ENCODE peak calls at places on chromosomes 5 and 9, in eight cellular contexts. J is choroid plexus epithelial cell; G is pancreas; C is H9; Q is upper lobe of left lung; K is CD4-positive, alpha-beta T cell; T is left ventricle myocardium inferior; Z is GM23338. O is an unnamed sample.

GRCh38 chr5:185095-186070 is 5.9 kb upstream of the LRRC14B start:
- DNase-seq in J (no peak), G (peak), C (no peak), Q (no peak), K (no peak), T (no peak), Z (no peak), O (no peak)

GRCh38 chr5:79396265-79396664 is 117.7 kb downstream of the HOMER1 start:
- DNase-seq in J (peak), G (no peak), C (no peak), Q (no peak), K (no peak), T (no peak), Z (no peak), O (no peak)

GRCh38 chr5:90563161-90563560 is 4.6 kb downstream of the ADGRV1 start:
- DNase-seq in J (no peak), G (no peak), C (no peak), Q (no peak), K (no peak), T (no peak), Z (peak), O (no peak)

GRCh38 chr5:173793677-173794570 is 94.2 kb upstream of the CPEB4 start:
- DNase-seq in J (no peak), G (no peak), C (no peak), Q (peak), K (no peak), T (no peak), Z (no peak), O (no peak)

GRCh38 chr5:76544268-76544926 is 78.8 kb downstream of the F2RL2 start:
- DNase-seq in J (peak), G (peak), C (peak), Q (peak), K (peak), T (no peak), Z (peak), O (no peak)

GRCh38 chr9:90987566-90987965 is 185.9 kb downstream of the SYK start:
- DNase-seq in J (no peak), G (no peak), C (no peak), Q (no peak), K (no peak), T (no peak), Z (no peak), O (no peak)

GRCh38 chr9:6049798-6050197 is 34.4 kb upstream of the RANBP6 start:
- DNase-seq in J (peak), G (no peak), C (peak), Q (no peak), K (no peak), T (no peak), Z (peak), O (no peak)

GRCh38 chr5:57664700-57665099 is 182.1 kb upstream of the ACTBL2 start:
- DNase-seq in J (no peak), G (no peak), C (no peak), Q (no peak), K (no peak), T (no peak), Z (no peak), O (no peak)

GRCh38 chr5:168304349-168304748 is 12.9 kb downstream of the WWC1 start:
- DNase-seq in J (no peak), G (no peak), C (no peak), Q (peak), K (no peak), T (no peak), Z (no peak), O (no peak)

GRCh38 chr9:114273461-114273881 is 49.4 kb upstream of the ORM1 start:
- DNase-seq in J (no peak), G (no peak), C (peak), Q (no peak), K (no peak), T (peak), Z (no peak), O (no peak)

GRCh38 chr5:151038801-151039238 is 18.4 kb downstream of the GPX3 start:
- DNase-seq in J (no peak), G (no peak), C (no peak), Q (no peak), K (no peak), T (no peak), Z (no peak), O (no peak)

GRCh38 chr9:92100237-92100911 is 14.8 kb downstream of the SPTLC1 start:
- DNase-seq in J (peak), G (no peak), C (no peak), Q (no peak), K (no peak), T (no peak), Z (no peak), O (no peak)

GRCh38 chr9:129981180-129981907 is 61.6 kb downstream of the FNBP1 start:
- DNase-seq in J (peak), G (no peak), C (no peak), Q (peak), K (no peak), T (peak), Z (no peak), O (no peak)

GRCh38 chr9:101093620-101094019 is 65.1 kb downstream of the PLPPR1 start:
- DNase-seq in J (no peak), G (no peak), C (no peak), Q (no peak), K (no peak), T (no peak), Z (no peak), O (no peak)

GRCh38 chr5:150111121-150111520 is 24.8 kb upstream of the CSF1R start:
- DNase-seq in J (no peak), G (no peak), C (no peak), Q (no peak), K (no peak), T (no peak), Z (no peak), O (peak)

GRCh38 chr9:99762470-99762869 is 59.2 kb upstream of the NR4A3 start:
- DNase-seq in J (no peak), G (no peak), C (no peak), Q (no peak), K (no peak), T (no peak), Z (no peak), O (no peak)

GRCh38 chr5:150573216-150573615 is 65.3 kb downstream of the NDST1 start:
- DNase-seq in J (peak), G (no peak), C (no peak), Q (no peak), K (no peak), T (no peak), Z (no peak), O (no peak)

GRCh38 chr9:91419222-91420191 is 4.1 kb downstream of the NFIL3 start:
- DNase-seq in J (peak), G (no peak), C (no peak), Q (peak), K (no peak), T (no peak), Z (no peak), O (no peak)

GRCh38 chr5:145141534-145141933 is 693.6 kb downstream of the PRELID2 start:
- DNase-seq in J (no peak), G (no peak), C (no peak), Q (no peak), K (no peak), T (no peak), Z (no peak), O (no peak)

GRCh38 chr9:15873573-15874177 is 320.8 kb downstream of the CCDC171 start:
- DNase-seq in J (peak), G (no peak), C (no peak), Q (no peak), K (no peak), T (no peak), Z (peak), O (no peak)

GRCh38 chr9:96395964-96396363 is 12.5 kb upstream of the SLC35D2 start:
- DNase-seq in J (no peak), G (no peak), C (no peak), Q (no peak), K (no peak), T (no peak), Z (peak), O (no peak)

GRCh38 chr5:88081877-88082276 is 186.8 kb downstream of the TMEM161B start:
- DNase-seq in J (no peak), G (no peak), C (no peak), Q (no peak), K (no peak), T (no peak), Z (no peak), O (no peak)

GRCh38 chr5:113510836-113511451 is 2.5 kb upstream of the YTHDC2 start:
- DNase-seq in J (peak), G (no peak), C (no peak), Q (no peak), K (no peak), T (no peak), Z (no peak), O (no peak)

GRCh38 chr5:98698359-98698758 is 75.1 kb upstream of the RGMB start:
- DNase-seq in J (peak), G (no peak), C (no peak), Q (no peak), K (no peak), T (no peak), Z (no peak), O (no peak)

GRCh38 chr9:76181020-76181641 is 213.1 kb downstream of the RFK start:
- DNase-seq in J (peak), G (no peak), C (no peak), Q (peak), K (no peak), T (no peak), Z (no peak), O (no peak)

GRCh38 chr5:181114844-181115778 is 15.9 kb downstream of the OR2V1 start:
- DNase-seq in J (peak), G (no peak), C (peak), Q (peak), K (no peak), T (no peak), Z (peak), O (no peak)

DNA sequence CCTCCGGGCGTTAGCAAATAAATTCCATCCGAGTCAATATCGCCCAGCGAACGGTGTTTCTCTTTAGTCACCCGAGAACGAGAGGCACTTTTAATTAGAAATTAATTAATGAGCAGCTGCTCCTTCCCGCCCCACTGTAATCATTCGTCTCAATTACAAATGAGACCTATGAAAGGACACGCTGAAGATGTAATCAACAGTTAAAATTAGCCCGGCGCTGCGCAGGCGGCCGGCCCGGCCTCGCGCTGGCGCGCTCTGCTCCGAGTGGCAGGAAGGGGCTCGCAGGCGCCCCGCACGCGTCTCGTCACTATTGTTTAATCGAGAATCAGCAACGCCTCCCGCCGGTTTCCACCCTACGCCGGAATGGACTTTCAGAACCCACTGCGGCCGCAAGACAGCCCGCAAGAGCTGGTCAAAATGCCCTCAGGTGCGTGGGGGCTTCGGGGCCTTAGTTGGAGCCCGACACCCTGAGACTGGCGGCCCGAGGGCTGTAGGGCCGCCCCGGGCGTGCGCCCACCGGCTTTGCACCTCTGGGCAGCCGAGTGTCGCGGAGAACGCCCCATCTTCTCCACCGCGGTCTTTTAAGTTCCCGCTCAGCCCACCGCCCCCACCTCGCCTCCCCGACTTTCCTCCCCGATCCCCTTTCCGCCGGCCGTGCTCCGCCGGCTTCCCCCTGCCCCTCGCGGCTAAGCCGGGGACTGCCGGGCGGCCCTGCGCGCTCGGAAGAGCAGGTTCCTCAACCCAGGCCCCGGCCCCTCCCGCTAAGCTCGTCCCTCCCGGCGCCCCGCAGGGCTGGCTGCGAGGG is 597 bp upstream of the IRX4 start:
- DNase-seq in J (no peak), G (peak), C (peak), Q (no peak), K (no peak), T (peak), Z (peak), O (no peak)
- TF ChIP-seq CTCF in J (peak), G (no peak), C (peak), Q (no peak), K (no peak), T (peak), Z (no peak), O (peak)

DNA sequence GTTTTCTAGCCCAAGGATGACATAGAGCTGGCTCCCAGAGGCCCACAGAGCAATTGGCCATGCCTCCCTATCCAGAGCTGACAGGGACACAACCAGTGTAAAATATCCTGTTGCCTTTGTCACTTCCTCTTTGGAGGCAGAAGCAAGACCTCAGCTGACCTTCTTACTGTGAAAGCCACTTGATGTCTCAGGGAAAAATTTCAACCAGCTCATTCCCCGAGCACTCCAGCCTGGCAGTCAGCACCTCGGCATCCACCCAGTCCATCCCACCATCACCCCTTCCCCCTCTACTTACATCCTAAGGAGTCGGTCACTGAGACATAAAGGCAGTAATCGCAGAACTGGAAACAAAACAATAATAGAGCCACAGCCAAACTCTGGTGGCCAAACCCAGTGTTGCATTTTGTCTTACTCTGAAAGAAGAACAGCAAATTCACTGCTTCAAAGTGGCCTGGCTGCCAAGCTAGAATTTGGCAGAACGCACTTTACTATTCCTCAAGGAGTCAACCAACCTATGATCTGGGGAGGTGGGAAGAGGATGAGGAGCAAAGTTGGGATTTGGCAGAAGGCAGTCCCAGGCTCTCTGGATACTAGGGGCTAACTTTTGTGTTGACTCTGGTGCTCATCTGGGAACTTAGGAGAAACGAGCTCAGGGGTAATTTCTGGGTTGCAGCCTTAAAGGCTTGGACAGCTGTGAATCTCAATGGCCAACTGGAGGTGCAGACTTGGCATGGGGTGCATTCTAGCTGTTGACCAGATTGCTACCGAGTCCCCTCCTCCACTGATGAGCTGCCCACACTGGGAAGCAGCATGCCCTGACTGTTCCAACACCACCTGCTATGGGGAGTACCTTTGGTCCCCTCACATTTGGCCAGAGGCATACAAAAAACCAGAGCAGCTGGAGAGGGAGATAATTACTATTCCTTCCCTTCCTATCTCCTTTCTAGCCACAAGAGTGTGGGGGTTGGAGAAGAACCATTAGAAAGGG is 13.7 kb downstream of the NIPAL4 start:
- DNase-seq in J (peak), G (no peak), C (no peak), Q (no peak), K (no peak), T (no peak), Z (no peak), O (no peak)
- TF ChIP-seq CTCF in J (peak), G (no peak), C (no peak), Q (no peak), K (no peak), T (peak), Z (no peak), O (no peak)

GRCh38 chr5:164481270-164481669 is 975.9 kb downstream of the MAT2B start:
- DNase-seq in J (no peak), G (no peak), C (no peak), Q (no peak), K (no peak), T (no peak), Z (no peak), O (no peak)

GRCh38 chr5:164472150-164472549 is 966.7 kb downstream of the MAT2B start:
- DNase-seq in J (no peak), G (no peak), C (no peak), Q (peak), K (no peak), T (no peak), Z (no peak), O (no peak)

GRCh38 chr5:164475339-164475977 is 970.0 kb downstream of the MAT2B start:
- DNase-seq in J (peak), G (no peak), C (no peak), Q (no peak), K (no peak), T (no peak), Z (peak), O (no peak)
- TF ChIP-seq CTCF in J (peak), G (no peak), C (peak), Q (peak), K (no peak), T (peak), Z (peak), O (no peak)

GRCh38 chr9:117074337-117074662 is 340.6 kb downstream of the ASTN2 start:
- DNase-seq in J (no peak), G (no peak), C (no peak), Q (no peak), K (no peak), T (no peak), Z (no peak), O (no peak)

GRCh38 chr9:117075636-117076035 is 339.2 kb downstream of the ASTN2 start:
- DNase-seq in J (no peak), G (no peak), C (no peak), Q (no peak), K (no peak), T (no peak), Z (no peak), O (no peak)

GRCh38 chr9:117074782-117075510 is 339.9 kb downstream of the ASTN2 start:
- DNase-seq in J (no peak), G (no peak), C (no peak), Q (no peak), K (no peak), T (no peak), Z (no peak), O (no peak)

GRCh38 chr9:117073071-117073470 is 341.8 kb downstream of the ASTN2 start:
- DNase-seq in J (no peak), G (no peak), C (peak), Q (no peak), K (no peak), T (no peak), Z (peak), O (no peak)

DNA sequence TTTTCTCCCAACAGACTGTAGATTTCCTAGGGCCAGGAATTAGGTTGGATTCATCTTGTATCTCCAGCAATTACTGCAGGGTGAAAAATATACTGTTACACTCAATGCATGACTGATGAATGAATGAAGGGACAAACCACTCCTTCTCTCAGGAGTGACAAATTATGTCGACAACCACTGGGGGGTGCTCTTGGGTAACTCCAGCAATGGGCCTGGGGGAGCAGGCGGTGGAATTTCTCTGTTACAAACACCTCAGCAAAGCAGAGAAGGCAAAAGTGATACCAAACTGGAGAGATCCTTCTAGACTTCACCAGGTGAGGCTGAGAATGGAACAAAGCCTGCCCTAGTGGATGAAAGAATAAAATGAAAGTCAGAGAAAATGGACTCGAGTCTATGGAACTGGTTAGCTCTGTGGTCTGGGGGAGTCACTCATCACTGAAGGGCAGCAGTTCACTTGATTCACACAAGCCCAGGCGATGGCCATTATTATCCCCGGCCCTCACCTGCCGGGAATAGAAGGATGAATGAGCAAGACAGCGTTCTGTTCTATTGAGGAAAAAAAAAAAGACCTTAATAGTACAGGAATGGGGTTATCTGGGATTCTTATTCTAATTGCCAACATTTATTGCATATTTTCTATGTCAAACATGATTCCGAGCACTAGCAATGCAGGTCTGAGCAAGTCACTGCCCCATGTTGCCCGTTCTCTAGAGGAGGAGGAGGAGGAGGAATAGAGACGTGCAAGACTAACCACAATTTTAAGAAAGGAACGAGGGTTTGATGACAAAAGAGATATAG is 341.1 kb downstream of the ASTN2 start:
- DNase-seq in J (peak), G (no peak), C (peak), Q (no peak), K (no peak), T (no peak), Z (peak), O (no peak)
- TF ChIP-seq CTCF in J (peak), G (peak), C (peak), Q (no peak), K (no peak), T (peak), Z (peak), O (peak)

O was measured in mesothelial cell of epicardium.